ENCODE peak calls at places on chromosomes 13 and 19, in eight cellular contexts. F is psoas muscle, A is fibroblast of pulmonary artery, B is fibroblast of the aortic adventitia, Z is astrocyte of the spinal cord, C is SK-N-SH, E is heart right ventricle, U is breast epithelium. G is an unnamed sample.

GRCh38 chr13:62110079-62110478 is 694.4 kb upstream of the PCDH20 start:
- DNase-seq in U (no peak), A (no peak), Z (no peak), B (no peak), E (no peak), C (no peak), F (no peak), G (no peak)

GRCh38 chr13:68523838-68524424 is 1293.8 kb upstream of the PCDH9 start:
- DNase-seq in U (no peak), B (no peak), A (no peak), Z (no peak), E (no peak), C (no peak), F (no peak), G (no peak)

GRCh38 chr19:41941410-41942202 is 13.4 kb upstream of the ERFL start:
- DNase-seq in U (no peak), F (no peak), E (no peak), B (no peak), C (no peak), A (no peak), Z (no peak), G (no peak)

GRCh38 chr13:114078501-114079451 is 53.6 kb downstream of the RASA3 start:
- DNase-seq in U (peak; percentile 49), E (no peak), F (peak; percentile 57), C (no peak), Z (peak; percentile 79), A (peak; percentile 76), B (peak; percentile 89), G (peak; percentile 96)

GRCh38 chr19:49954933-49955332 is 6.0 kb downstream of the SIGLEC11 start:
- DNase-seq in U (peak; percentile 27), B (peak; percentile 30), F (no peak), A (no peak), E (no peak), C (no peak), Z (no peak), G (peak; percentile 71)

GRCh38 chr13:100363351-100363750 is 225.2 kb downstream of the GGACT start:
- DNase-seq in B (peak; percentile 56), U (no peak), A (peak; percentile 46), E (no peak), F (no peak), Z (peak; percentile 84), C (no peak), G (peak; percentile 53)

GRCh38 chr19:38033658-38034150 is 126.7 kb downstream of the SIPA1L3 start:
- DNase-seq in A (peak; percentile 12), E (no peak), U (no peak), F (no peak), B (no peak), Z (peak; percentile 61), C (no peak), G (no peak)

GRCh38 chr19:3073159-3073563 is 10.9 kb upstream of the TLE5 start:
- DNase-seq in F (no peak), A (peak; percentile 89), C (peak; percentile 75), E (no peak), B (peak; percentile 68), Z (no peak), U (no peak), G (peak; percentile 74)

GRCh38 chr13:98802999-98803666 is 50.7 kb upstream of the SLC15A1 start:
- DNase-seq in C (no peak), U (no peak), A (no peak), E (no peak), F (no peak), B (no peak), Z (no peak), G (peak; percentile 23)

GRCh38 chr19:53102701-53103140 is 501 bp downstream of the ZNF160 start:
- DNase-seq in E (peak; percentile 36), Z (peak; percentile 32), U (no peak), F (peak; percentile 39), C (peak; percentile 69), A (peak; percentile 44), B (peak; percentile 27), G (peak; percentile 44)

GRCh38 chr13:87124785-87125074 is 546.4 kb upstream of the SLITRK5 start:
- DNase-seq in A (no peak), U (no peak), Z (no peak), F (no peak), E (no peak), C (no peak), B (no peak), G (no peak)
- H3K4me3 ChIP-seq in A (no peak overlapping the region), U (no peak overlapping the region), Z (no peak overlapping the region), F (no peak overlapping the region), E (no peak overlapping the region), C (no peak overlapping the region), B (no peak overlapping the region), G (no peak overlapping the region)

GRCh38 chr19:29724102-29724641 is 9.1 kb upstream of the C19orf12 start:
- DNase-seq in F (no peak), A (peak; percentile 15), U (no peak), E (no peak), Z (peak; percentile 3), C (no peak), B (no peak), G (peak; percentile 4)
- TF ChIP-seq CTCF in F (no peak), A (no peak), U (no peak), E (no peak), Z (no peak), C (no peak), B (no peak), G (no peak)

DNA sequence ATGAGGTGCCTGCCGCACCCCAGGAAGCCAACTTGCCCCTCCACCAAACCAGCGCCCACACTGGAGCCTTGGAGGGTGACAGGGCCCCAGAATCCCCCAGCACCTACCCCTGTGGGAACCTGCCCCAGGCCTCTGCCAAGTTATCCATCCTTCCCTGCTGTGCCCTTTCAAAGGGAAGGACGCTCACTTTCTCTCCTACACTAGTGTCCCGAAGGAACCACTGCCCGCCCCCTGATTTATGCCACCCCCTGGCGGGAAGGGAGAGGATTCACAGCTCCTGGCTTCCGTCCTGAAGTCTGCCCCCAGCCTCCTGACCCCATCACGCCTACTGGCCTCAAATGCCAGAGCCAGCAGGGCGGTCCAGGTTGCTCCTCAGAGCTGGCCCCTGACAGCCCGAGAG is 1.4 kb downstream of the EVI5L start:
- DNase-seq in A (peak; percentile 44), U (no peak), E (no peak), Z (no peak), C (no peak), B (peak; percentile 48), F (no peak), G (peak; percentile 38)
- H3K4me3 ChIP-seq in A (peak overlapping the region; percentile 1), U (peak overlapping the region; percentile 11), E (no peak overlapping the region), Z (no peak overlapping the region), C (no peak overlapping the region), B (peak overlapping the region; percentile 76), F (no peak overlapping the region), G (no peak overlapping the region)

DNA sequence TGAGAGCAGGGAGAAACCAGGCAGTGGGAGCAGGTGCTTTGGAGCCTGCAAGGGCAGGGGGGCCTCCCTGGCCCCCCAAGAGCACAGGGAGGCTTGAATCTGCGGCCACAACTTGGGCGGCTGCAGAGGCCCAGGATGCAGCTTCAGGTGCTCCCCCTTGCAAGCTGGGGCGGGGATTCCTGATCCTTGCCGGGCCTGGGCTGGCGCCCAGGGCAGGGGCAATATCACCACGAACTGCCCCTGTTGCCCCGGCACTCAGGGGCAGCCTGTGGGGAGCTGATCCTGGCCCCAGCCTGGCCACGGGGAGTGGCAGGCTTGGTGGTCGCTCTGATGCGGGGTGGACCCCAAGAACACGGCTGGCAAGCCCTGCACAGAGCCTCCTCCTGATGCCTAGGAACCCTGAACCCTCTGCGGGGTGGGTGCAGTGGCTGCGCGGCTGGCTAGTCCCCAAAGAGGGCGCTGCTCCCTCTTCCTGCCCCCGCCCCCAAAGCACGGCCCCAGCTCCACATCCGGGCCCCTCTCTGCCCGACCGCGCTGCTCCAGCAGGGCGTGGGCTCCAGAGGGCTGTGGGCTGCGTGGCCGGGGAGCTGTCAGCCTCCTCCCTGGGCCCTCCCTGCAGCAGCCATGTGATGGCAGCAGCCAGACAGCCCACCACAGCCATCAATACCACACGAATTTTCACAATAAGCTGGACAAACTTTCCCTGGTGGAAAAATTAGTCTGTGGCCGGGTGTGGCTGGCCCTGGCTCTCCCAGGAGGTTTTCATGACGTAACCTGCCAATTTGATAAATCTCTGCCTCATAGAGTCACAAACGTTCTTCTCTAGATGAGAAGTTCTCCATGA is 21.0 kb downstream of the TNFSF9 start:
- DNase-seq in U (no peak), E (no peak), A (no peak), C (peak; percentile 70), Z (no peak), F (no peak), B (peak; percentile 63), G (no peak)
- TF ChIP-seq CTCF in U (no peak), E (no peak), A (no peak), C (peak; percentile 26), Z (no peak), F (no peak), B (no peak), G (no peak)

DNA sequence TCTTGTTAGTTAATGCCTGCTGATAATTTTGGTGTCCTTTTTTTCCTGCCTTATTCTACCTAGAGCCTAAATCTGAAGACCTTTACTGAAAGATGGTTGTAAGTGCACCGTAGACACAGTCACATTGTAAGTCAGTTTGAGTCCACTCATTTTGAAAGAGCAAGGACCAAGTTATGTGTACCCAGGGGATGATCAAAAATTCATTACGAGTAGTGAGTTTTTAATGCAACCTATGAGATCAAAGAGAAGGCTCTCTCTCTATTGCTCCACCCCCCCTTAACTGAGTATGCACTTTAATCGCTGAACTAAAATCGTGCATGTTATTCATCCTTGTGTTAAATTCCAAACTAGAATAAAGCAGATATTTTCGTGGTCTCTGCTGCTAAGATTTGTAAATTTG is 1.8 kb downstream of the RAP2A start:
- DNase-seq in B (peak; percentile 15), E (no peak), Z (peak; percentile 23), A (peak; percentile 19), F (no peak), C (no peak), U (no peak), G (peak; percentile 23)
- H3K4me3 ChIP-seq in B (peak overlapping the region; percentile 54), E (no peak overlapping the region), Z (peak overlapping the region; percentile 72), A (peak overlapping the region; percentile 77), F (peak overlapping the region; percentile 84), C (peak overlapping the region; percentile 77), U (peak overlapping the region; percentile 87), G (peak overlapping the region; percentile 89)

GRCh38 chr13:111387026-111387871 is 66.8 kb downstream of the TEX29 start:
- DNase-seq in A (no peak), U (no peak), F (no peak), C (no peak), Z (no peak), B (no peak), E (no peak), G (no peak)
- TF ChIP-seq CTCF in A (no peak), U (no peak), F (no peak), C (no peak), Z (no peak), B (no peak), E (no peak), G (no peak)

GRCh38 chr19:48274938-48275337 is 5.1 kb downstream of the ZNF114 start:
- DNase-seq in Z (no peak), E (no peak), F (no peak), U (no peak), B (no peak), A (no peak), C (no peak), G (no peak)

GRCh38 chr19:48274173-48274572 is 4.3 kb downstream of the ZNF114 start:
- DNase-seq in E (no peak), B (no peak), C (no peak), U (no peak), F (no peak), Z (peak; percentile 23), A (no peak), G (peak; percentile 67)

GRCh38 chr19:48271531-48272151 is 1.8 kb downstream of the ZNF114 start:
- DNase-seq in U (no peak), Z (peak; percentile 46), E (peak; percentile 40), C (peak; percentile 81), A (peak; percentile 51), B (peak; percentile 50), F (peak; percentile 29), G (peak; percentile 67)
- H3K4me3 ChIP-seq in U (peak overlapping the region; percentile 55), Z (peak overlapping the region; percentile 44), E (peak overlapping the region; percentile 39), C (peak overlapping the region; percentile 50), A (peak overlapping the region; percentile 53), B (peak overlapping the region; percentile 64), F (peak overlapping the region; percentile 61), G (peak overlapping the region; percentile 58)